ENCODE peak calls at places on chromosomes 7 and 10, in seven cellular contexts. M is tibial nerve, R is hepatocyte, G is Panc1, W is adrenal gland, Q is endothelial cell of umbilical vein, N is sigmoid colon. I is an unnamed sample. For H3K4me1, the result is how much of the 10 kb centered on the place peaks cover.

GRCh38 chr7:47783456-47784240 is 164.6 kb downstream of the PKD1L1 start:
- DNase-seq in G (peak), N (peak), Q (peak), M (no peak), R (peak), W (peak), I (peak)

GRCh38 chr10:131126321-131127121 is 185.0 kb downstream of the TCERG1L start:
- DNase-seq in M (no peak), W (no peak), Q (no peak), R (no peak), N (no peak), G (no peak), I (no peak)

GRCh38 chr10:107552963-107553362 is 388.5 kb upstream of the SORCS1 start:
- DNase-seq in G (no peak), R (no peak), M (no peak), Q (no peak), W (no peak), N (no peak), I (no peak)

GRCh38 chr10:89659185-89660131 is 14.4 kb upstream of the PANK1 start:
- DNase-seq in G (no peak), N (no peak), M (no peak), R (no peak), Q (no peak), W (no peak), I (no peak)

GRCh38 chr10:74912182-74912581 is 85.8 kb downstream of the KAT6B start:
- DNase-seq in G (no peak), W (no peak), Q (no peak), M (no peak), N (no peak), R (no peak), I (no peak)

GRCh38 chr10:122647383-122647968 is 52.2 kb downstream of the C10orf120 start:
- DNase-seq in Q (no peak), R (no peak), W (no peak), G (no peak), N (peak), M (no peak), I (no peak)

GRCh38 chr10:70130878-70131559 is 1.6 kb downstream of the AIFM2 start:
- DNase-seq in Q (no peak), M (no peak), G (no peak), N (peak), W (no peak), R (no peak), I (no peak)

GRCh38 chr7:143129051-143129450 is 2.8 kb upstream of the PIP start:
- DNase-seq in G (no peak), N (no peak), W (no peak), M (no peak), Q (no peak), R (no peak), I (no peak)

GRCh38 chr7:30896783-30897617 is 14.7 kb upstream of the AQP1 start:
- DNase-seq in Q (no peak), G (no peak), N (no peak), W (no peak), M (no peak), R (no peak), I (no peak)

GRCh38 chr10:58662314-58662713 is 149.6 kb downstream of the BICC1 start:
- DNase-seq in R (peak), N (no peak), G (no peak), Q (no peak), M (no peak), W (no peak), I (no peak)

GRCh38 chr10:23081156-23081833 is 14.1 kb upstream of the MSRB2 start:
- DNase-seq in G (no peak), M (no peak), R (no peak), Q (no peak), N (peak), W (no peak), I (no peak)

GRCh38 chr7:34747176-34747781 is 89.3 kb downstream of the NPSR1 start:
- DNase-seq in M (no peak), Q (peak), R (no peak), G (no peak), N (no peak), W (no peak), I (no peak)

GRCh38 chr7:37908221-37908788 is 8.3 kb downstream of the SFRP4 start:
- DNase-seq in G (no peak), Q (no peak), N (no peak), M (no peak), W (no peak), R (no peak), I (no peak)

GRCh38 chr7:146652176-146652575 is 535.6 kb downstream of the CNTNAP2 start:
- DNase-seq in M (no peak), N (no peak), G (no peak), Q (no peak), R (no peak), W (no peak), I (no peak)

GRCh38 chr10:92173996-92174395 is 116.9 kb downstream of the CPEB3 start:
- DNase-seq in Q (no peak), M (no peak), W (no peak), N (no peak), R (no peak), G (no peak), I (no peak)

GRCh38 chr10:90592903-90593302 is 264.9 kb downstream of the HTR7 start:
- DNase-seq in R (peak), W (peak), Q (peak), N (no peak), M (no peak), G (peak), I (no peak)

GRCh38 chr7:29853072-29853471 is 46.8 kb downstream of the WIPF3 start:
- DNase-seq in N (no peak), M (no peak), R (no peak), G (no peak), Q (no peak), W (no peak), I (no peak)

GRCh38 chr10:16788125-16788524 is 29.1 kb downstream of the RSU1 start:
- DNase-seq in G (no peak), W (no peak), R (no peak), M (no peak), N (no peak), Q (no peak), I (no peak)

GRCh38 chr10:61752111-61753011 is 89.6 kb downstream of the CABCOCO1 start:
- DNase-seq in W (no peak), R (peak), Q (peak), M (no peak), G (no peak), N (no peak), I (no peak)

GRCh38 chr10:94683214-94684054 is at the start of gene CYP2C18:
- DNase-seq in W (no peak), Q (no peak), G (no peak), M (no peak), R (peak), N (no peak), I (no peak)

GRCh38 chr10:128943111-128943510 is 523.9 kb upstream of the MGMT start:
- DNase-seq in G (no peak), R (no peak), N (peak), Q (no peak), W (no peak), M (no peak), I (no peak)

GRCh38 chr10:128950159-128950956 is 516.7 kb upstream of the MGMT start:
- DNase-seq in G (no peak), M (no peak), Q (no peak), W (no peak), N (peak), R (no peak), I (no peak)

DNA sequence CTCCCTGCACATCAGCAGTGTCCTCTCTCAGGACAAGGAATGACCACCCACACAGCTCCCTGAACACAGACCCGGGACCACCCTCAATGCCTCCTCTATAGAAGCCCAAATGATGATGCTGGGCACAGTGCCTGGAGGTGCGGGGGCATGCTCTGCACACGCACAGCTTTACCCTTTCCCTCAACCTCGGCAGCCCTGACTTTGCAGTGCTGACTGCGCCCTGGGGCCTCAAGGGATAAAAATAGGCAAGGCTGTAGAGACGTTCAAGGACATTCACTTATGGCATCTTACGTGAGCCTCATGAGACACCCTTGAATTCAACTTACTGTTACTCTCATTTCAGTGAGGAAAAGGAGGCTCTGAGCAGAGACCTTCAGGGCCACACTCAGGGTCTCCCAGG is 521.6 kb upstream of the MGMT start:
- DNase-seq in Q (no peak), R (no peak), M (no peak), W (no peak), G (no peak), N (no peak), I (no peak)
- H3K4me3 ChIP-seq in Q (no peak), R (no peak), M (no peak), W (no peak), G (no peak), N (no peak), I (no peak)

DNA sequence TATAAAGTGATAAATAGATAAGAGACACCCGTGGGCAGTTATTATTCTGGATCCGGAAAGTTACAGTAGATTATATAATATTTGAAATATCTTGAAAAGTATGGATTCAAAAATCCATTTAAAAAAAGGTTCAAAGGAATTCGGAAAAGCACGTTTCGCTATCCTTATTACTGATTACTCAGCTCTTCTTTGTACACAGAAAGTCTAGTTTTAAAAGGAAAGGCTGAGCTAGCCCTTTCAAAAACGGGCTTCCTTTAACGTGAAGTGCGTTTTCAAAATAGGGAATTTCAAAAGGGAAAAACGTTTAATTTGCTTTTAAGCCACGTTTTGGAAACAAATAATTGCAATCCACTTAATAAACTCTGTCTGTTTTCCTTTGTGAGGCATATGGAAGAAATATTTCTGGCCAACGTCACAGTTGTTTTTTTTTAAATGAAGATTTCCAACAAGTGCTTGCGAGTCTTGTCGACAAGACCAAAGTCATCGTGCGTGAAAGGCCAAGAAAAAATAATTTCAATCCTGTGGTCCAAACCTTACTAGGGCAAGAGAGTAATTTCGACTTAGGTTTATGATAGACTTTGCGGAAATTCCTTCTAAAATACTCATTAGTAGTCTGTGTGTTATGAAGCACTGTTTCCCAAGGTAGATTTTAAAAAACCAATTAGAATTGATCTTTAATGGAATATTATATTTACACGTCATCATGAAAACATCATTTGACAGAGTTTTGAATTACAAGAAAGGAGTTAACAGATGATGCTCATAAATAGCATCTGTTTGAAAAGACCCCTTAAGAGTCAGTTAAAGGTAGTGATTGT is 2.4 kb upstream of the SKIDA1 start:
- DNase-seq in R (no peak), Q (peak), W (no peak), G (no peak), N (no peak), M (no peak), I (no peak)
- H3K4me1 ChIP-seq in R (under half), Q (under half), W (under half), G (under half), N (under half), M (under half), I (under half)

GRCh38 chr7:112214887-112215286 is 8.4 kb downstream of the ZNF277 start:
- DNase-seq in M (no peak), W (no peak), Q (no peak), R (no peak), N (no peak), G (no peak), I (no peak)
- TF ChIP-seq CTCF in M (no peak), W (no peak), Q (no peak), R (no peak), N (no peak), G (peak), I (no peak)

GRCh38 chr10:118108194-118109026 is 61.7 kb upstream of the RAB11FIP2 start:
- DNase-seq in G (no peak), N (no peak), R (peak), Q (no peak), M (no peak), W (no peak), I (peak)
- H3K4me3 ChIP-seq in G (no peak), N (peak), R (no peak), Q (no peak), M (no peak), W (no peak), I (peak)

GRCh38 chr10:33201971-33202370 is 132.5 kb downstream of the NRP1 start:
- DNase-seq in N (no peak), M (no peak), Q (no peak), R (no peak), W (no peak), G (no peak), I (no peak)
- H3K4me1 ChIP-seq in N (under half), M (under half), Q (under half), R (under half), W (under half), G (under half), I (under half)

DNA sequence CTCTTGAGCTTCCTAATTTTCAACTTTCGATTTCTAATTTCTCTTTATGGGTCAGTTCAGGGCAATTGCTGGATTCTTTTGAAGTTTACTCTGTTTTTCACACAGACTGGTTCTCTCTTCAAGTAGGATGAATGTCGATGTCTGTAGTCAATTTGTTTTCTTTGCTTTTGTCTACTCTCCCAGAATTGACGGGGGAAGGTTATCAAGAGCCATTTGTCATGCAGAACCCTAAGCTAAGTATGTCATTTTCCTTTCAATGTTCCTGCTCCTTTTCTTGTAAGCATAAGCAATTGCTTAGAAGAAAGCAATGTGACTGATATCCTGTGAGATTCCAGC is 53.7 kb downstream of the SLC39A12 start:
- DNase-seq in R (no peak), G (no peak), Q (no peak), W (no peak), M (no peak), N (no peak), I (no peak)
- TF ChIP-seq CTCF in R (no peak), G (no peak), Q (no peak), W (no peak), M (no peak), N (no peak), I (no peak)

DNA sequence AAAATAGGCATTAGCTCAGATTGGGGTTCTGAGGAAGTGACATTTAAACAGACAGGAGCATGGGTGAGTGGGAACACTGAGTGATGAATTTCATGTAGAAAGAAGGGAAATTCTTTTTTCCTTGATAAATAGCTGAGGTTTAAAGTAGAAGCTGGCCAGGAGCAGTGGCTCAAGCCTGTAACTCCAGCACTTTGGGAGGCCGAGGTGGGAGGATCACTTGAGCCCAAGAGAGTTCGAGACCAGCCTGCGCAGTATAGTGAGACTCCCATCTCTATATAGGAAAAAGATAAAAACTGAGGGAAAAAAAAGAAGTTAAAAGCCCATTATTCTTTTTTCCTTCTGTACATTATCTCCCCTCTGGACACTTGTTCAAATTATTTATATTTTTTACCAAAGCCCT is 9.1 kb downstream of the HNRNPF start:
- DNase-seq in Q (no peak), R (no peak), N (peak), W (no peak), M (no peak), G (no peak), I (no peak)
- H3K4me3 ChIP-seq in Q (no peak), R (no peak), N (no peak), W (no peak), M (no peak), G (no peak), I (no peak)

I was measured in uterus.